ENCODE peak calls at places on chromosomes 16 and 17, in seven cellular contexts. J, L, F, I, T, H and Q are unnamed samples.

GRCh38 chr17:151886-152859 is 14.8 kb downstream of the SCGB1C2 start:
- DNase-seq in I (no peak), T (no peak), L (no peak), J (peak), F (no peak), H (peak), Q (no peak)

GRCh38 chr17:31321971-31322370 is 549 bp upstream of the EVI2A start:
- DNase-seq in H (no peak), F (no peak), J (no peak), T (no peak), L (peak), I (no peak), Q (no peak)

GRCh38 chr17:67021196-67021595 is 23.2 kb upstream of the CACNG1 start:
- DNase-seq in H (no peak), L (no peak), I (no peak), J (no peak), T (no peak), F (no peak), Q (no peak)

GRCh38 chr17:77908501-77908900 is 50.0 kb upstream of the TNRC6C start:
- DNase-seq in F (no peak), L (no peak), T (no peak), I (no peak), J (no peak), H (no peak), Q (no peak)

GRCh38 chr16:89561195-89562026 is 929 bp downstream of the RPL13 start:
- DNase-seq in H (no peak), L (no peak), J (no peak), T (no peak), I (no peak), F (no peak), Q (no peak)

GRCh38 chr17:51707216-51707615 is 446.9 kb downstream of the UTP18 start:
- DNase-seq in I (no peak), T (no peak), H (no peak), F (no peak), L (no peak), J (no peak), Q (no peak)

GRCh38 chr17:61658183-61658582 is 67.2 kb upstream of the NACA2 start:
- DNase-seq in L (no peak), I (no peak), J (no peak), H (no peak), T (no peak), F (no peak), Q (no peak)

GRCh38 chr17:82985973-82986372 is 93.4 kb upstream of the METRNL start:
- DNase-seq in J (peak), F (no peak), I (no peak), H (no peak), L (peak), T (no peak), Q (no peak)

GRCh38 chr17:57675988-57676387 is 69.1 kb downstream of the CCDC182 start:
- DNase-seq in T (no peak), J (no peak), F (peak), L (no peak), I (no peak), H (no peak), Q (no peak)

GRCh38 chr16:386641-387156 is 4.9 kb upstream of the PGAP6 start:
- DNase-seq in J (no peak), L (no peak), T (no peak), I (no peak), F (no peak), H (no peak), Q (no peak)

GRCh38 chr17:72618018-72618509 is 474.4 kb downstream of the SLC39A11 start:
- DNase-seq in I (peak), J (no peak), H (no peak), L (no peak), F (no peak), T (no peak), Q (no peak)

GRCh38 chr17:14792751-14793150 is 472.4 kb downstream of the PMP22 start:
- DNase-seq in J (no peak), L (no peak), F (no peak), H (no peak), I (no peak), T (no peak), Q (no peak)

DNA sequence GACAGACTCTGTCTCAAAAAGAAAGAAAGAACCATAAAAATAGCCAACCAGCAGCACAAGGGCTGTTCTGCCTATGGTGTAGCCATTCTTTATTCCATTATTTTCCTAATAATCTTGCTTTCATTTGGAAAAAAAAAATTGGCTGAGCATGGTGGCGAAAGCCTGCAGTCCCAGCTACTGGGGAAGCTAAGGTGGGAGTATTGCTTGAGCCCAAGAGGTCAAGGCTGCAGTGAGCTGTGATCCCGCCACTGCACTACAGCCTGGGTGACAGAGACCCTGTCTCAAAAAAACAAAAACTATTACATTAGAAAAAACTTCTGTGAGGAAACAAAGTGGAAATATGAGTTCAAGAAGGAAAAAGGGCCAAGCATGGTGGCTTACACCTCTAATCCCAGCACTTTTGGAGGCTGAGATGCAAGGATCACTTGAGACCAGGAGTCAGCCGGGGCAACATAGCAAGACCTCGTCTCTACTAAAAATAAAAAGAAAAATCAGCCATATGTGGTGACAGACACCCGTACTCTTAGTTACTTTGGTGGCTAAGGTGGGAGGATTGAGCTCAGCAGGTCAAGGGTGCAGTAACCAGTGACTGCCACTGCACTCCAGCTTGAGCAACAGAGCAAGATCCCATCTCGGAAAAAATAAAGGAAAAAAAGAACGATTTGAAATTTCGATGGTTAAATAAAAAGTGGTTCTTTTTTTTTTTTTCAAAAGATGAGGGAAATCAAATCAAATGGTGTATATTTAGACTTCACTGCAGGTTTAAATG is 2.5 kb downstream of the DCAKD start:
- DNase-seq in I (no peak), J (no peak), L (peak), T (no peak), F (no peak), H (no peak), Q (no peak)
- TF ChIP-seq CTCF in I (no peak), J (peak), L (peak), T (no peak), F (peak), H (peak), Q (peak)

DNA sequence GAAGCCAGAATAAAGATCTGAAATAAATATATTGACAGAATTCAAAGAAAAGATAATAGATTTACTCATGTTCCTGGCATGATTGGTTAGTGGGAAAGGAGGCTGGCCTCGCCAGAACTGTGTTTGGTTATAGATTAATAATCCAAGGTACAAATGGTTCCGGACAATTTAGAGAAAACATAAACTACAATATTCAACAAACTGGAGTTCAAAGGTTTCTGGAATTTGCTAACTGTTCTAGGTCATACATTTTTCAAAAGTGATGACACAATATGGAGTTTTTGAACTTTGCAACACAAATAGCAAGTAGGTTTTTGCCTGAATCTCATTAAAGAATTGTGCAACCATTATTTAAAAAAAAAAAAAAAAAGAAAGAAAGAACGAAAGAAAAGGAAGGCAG is 251.7 kb upstream of the SALL1 start:
- DNase-seq in F (no peak), I (no peak), T (no peak), H (no peak), L (no peak), J (peak), Q (no peak)
- TF ChIP-seq CTCF in F (no peak), I (no peak), T (no peak), H (no peak), L (no peak), J (no peak), Q (no peak)

GRCh38 chr16:85335584-85336492 is 223.6 kb upstream of the CIBAR2 start:
- DNase-seq in F (no peak), H (no peak), J (peak), I (no peak), T (no peak), L (no peak), Q (no peak)

GRCh38 chr16:85333337-85333736 is 221.1 kb upstream of the CIBAR2 start:
- DNase-seq in F (no peak), H (no peak), J (no peak), L (no peak), T (no peak), I (no peak), Q (no peak)

GRCh38 chr16:85332175-85332574 is 219.9 kb upstream of the CIBAR2 start:
- DNase-seq in H (no peak), T (no peak), L (no peak), F (no peak), I (no peak), J (no peak), Q (no peak)

GRCh38 chr16:85333744-85334640 is 221.7 kb upstream of the CIBAR2 start:
- DNase-seq in L (no peak), F (no peak), T (no peak), J (no peak), H (no peak), I (no peak), Q (no peak)

DNA sequence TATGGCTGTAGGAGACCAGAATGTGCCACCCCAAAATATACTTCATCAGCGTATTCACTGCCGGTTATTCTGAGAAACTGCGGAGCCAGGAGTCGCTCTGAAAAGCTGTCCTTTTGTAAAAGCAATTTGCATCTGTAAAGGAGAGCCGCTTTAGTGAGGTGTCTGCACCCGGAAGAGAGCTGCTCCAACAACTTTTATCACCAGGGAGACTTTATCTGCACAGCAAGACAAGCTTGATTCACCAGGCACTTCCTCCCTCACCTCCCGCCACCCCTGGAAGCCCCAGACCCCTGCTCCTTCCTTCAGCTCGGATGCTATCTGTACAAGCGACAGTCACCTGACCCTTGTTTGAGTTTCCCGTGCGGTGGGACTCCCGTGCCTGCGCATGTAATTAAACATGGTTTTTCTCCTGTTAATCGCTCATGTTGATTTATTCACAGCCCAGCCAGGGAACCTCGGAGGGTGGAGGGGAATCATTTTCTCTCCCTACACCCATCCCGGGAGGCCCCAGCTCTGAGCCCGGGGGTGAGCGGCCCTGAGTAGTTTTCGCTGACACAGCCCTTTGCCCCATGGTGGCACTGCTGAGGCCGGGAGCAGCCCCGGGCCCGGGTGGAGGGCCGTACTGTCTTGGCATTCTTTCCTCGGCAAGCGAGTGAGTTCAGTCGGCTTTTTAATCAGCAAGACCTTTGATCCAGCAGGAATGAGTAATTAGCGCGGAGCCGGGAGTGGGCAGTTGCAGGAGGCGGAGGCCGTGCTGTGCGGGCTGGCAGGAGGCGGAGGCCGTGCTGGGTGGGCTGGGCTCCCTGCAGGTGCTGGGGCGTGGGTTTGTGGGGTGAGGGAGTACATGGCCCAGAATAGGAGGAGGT is 222.7 kb upstream of the CIBAR2 start:
- DNase-seq in I (peak), H (no peak), L (peak), J (peak), F (no peak), T (no peak), Q (peak)
- TF ChIP-seq CTCF in I (no peak), H (no peak), L (peak), J (no peak), F (no peak), T (no peak), Q (no peak)

GRCh38 chr16:87681990-87682570 is 79.8 kb downstream of the JPH3 start:
- DNase-seq in L (peak), T (peak), F (no peak), J (peak), I (peak), H (no peak), Q (no peak)
- TF ChIP-seq CTCF in L (peak), T (peak), F (peak), J (peak), I (peak), H (peak), Q (no peak)

GRCh38 chr16:10181196-10182162 is 749 bp downstream of the GRIN2A start:
- DNase-seq in F (peak), I (peak), J (peak), L (no peak), H (peak), T (no peak), Q (peak)

GRCh38 chr16:10182186-10182683 is at the start of gene GRIN2A:
- DNase-seq in I (peak), F (no peak), H (no peak), T (no peak), L (no peak), J (no peak), Q (no peak)

GRCh38 chr16:10178079-10178478 is 4.1 kb downstream of the GRIN2A start:
- DNase-seq in F (no peak), J (no peak), L (no peak), T (no peak), H (no peak), I (peak), Q (no peak)

GRCh38 chr16:10180042-10180770 is 2.0 kb downstream of the GRIN2A start:
- DNase-seq in J (no peak), T (no peak), I (no peak), F (no peak), H (no peak), L (no peak), Q (no peak)

GRCh38 chr16:10180771-10181163 is 1.5 kb downstream of the GRIN2A start:
- DNase-seq in T (no peak), I (peak), L (peak), J (no peak), H (peak), F (peak), Q (peak)
- TF ChIP-seq CTCF in T (peak), I (peak), L (peak), J (peak), H (peak), F (peak), Q (peak)